ENCODE peak calls at places on chromosomes 11 and 22, in four cellular contexts. D is mucosa of descending colon, H is thyroid gland, F is fibroblast of pulmonary artery. V is an unnamed sample.

GRCh38 chr11:11976476-11977187 is 31.8 kb downstream of the DKK3 start:
- DNase-seq in D (no peak), F (no peak), H (no peak), V (no peak)

GRCh38 chr11:10192036-10192435 is 102.0 kb downstream of the SBF2 start:
- DNase-seq in H (no peak), D (no peak), F (no peak), V (no peak)

GRCh38 chr11:111737180-111737876 is 28.9 kb downstream of the PPP2R1B start:
- DNase-seq in D (no peak), F (no peak), H (no peak), V (no peak)

GRCh38 chr11:85685131-85685819 is 720 bp downstream of the CCDC89 start:
- DNase-seq in F (peak; percentile 65), H (no peak), D (peak; percentile 54), V (no peak)

GRCh38 chr11:60447070-60447469 is 8.6 kb upstream of the MS4A1 start:
- DNase-seq in H (no peak), F (no peak), D (no peak), V (no peak)

GRCh38 chr11:68784653-68785052 is 33.3 kb upstream of the TESMIN start:
- DNase-seq in H (no peak), F (no peak), D (no peak), V (no peak)

GRCh38 chr11:37322333-37323194 is 724.5 kb upstream of the RAG2 start:
- DNase-seq in H (no peak), F (no peak), D (no peak), V (no peak)

GRCh38 chr11:11450744-11451362 is 97.8 kb upstream of the CSNK2A3 start:
- DNase-seq in D (no peak), F (peak; percentile 24), H (no peak), V (no peak)

GRCh38 chr11:113446112-113446511 is 29.1 kb downstream of the DRD2 start:
- DNase-seq in H (no peak), D (no peak), F (peak; percentile 57), V (no peak)

GRCh38 chr11:10459029-10459970 is 4.2 kb downstream of the AMPD3 start:
- DNase-seq in F (peak; percentile 10), H (no peak), D (no peak), V (peak; percentile 59)

GRCh38 chr22:35517769-35518530 is 22.7 kb upstream of the RASD2 start:
- DNase-seq in H (no peak), D (peak; percentile 60), F (no peak), V (peak; percentile 45)

GRCh38 chr11:100574894-100575769 is 112.0 kb upstream of the ARHGAP42 start:
- DNase-seq in F (peak; percentile 61), D (no peak), H (no peak), V (no peak)

GRCh38 chr11:98183034-98183433 is 837.7 kb upstream of the CNTN5 start:
- DNase-seq in D (no peak), F (no peak), H (no peak), V (no peak)

GRCh38 chr11:8081591-8082021 is 595 bp downstream of the TUB start:
- DNase-seq in H (no peak), F (no peak), D (no peak), V (no peak)
- H3K4me3 ChIP-seq in H (peak overlapping the region; percentile 4), F (peak overlapping the region; percentile 49), D (no peak overlapping the region), V (no peak overlapping the region)

GRCh38 chr11:88259431-88259830 is 78.1 kb downstream of the CTSC start:
- DNase-seq in F (no peak), H (no peak), D (no peak), V (no peak)
- TF ChIP-seq CTCF in F (no peak), H (no peak), D (no peak), V (no peak)

DNA sequence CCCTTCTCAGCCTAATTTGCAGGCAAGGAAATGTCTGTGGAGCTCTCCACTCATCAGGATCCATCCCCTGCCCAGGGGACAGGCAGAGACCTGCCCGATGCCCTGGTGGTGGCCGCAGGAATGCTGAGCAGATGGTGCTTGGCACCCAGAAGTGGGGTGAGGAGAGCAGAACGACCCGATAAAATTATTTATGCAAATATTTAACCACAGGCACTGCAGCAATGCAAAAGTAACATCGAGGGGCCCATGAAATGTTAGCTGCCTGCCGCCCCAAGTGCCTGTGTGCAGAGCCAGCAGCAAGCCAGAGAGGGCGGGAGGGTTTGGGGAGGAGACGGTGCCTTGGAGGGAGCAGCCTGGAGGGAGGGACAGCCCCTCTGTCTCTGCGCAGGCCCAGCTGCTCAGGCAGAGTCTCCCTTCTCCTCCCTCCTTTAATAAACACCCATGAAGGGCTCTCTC is 205.5 kb downstream of the CTTN start:
- DNase-seq in F (no peak), D (peak; percentile 23), H (no peak), V (no peak)
- H3K4me3 ChIP-seq in F (no peak overlapping the region), D (no peak overlapping the region), H (no peak overlapping the region), V (no peak overlapping the region)

DNA sequence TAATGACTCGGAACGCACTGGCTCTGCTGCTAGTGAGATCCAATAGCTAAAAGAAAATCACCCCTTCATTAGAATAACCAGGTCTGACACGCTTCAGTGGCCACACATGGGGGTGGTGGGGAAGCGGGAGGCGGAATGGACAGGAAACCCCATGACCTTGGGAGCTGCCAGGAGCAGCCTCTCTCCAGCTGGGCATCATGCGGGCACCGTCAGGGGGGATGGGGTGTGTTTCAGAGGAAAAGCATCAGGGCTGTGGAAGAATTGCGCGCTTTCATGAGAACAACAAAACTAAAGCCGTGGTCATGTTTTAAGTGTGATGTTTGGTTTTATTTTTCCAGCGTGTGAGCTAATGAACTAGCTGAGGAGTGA is 6.1 kb upstream of the MRGPRG start:
- DNase-seq in H (no peak), F (no peak), D (no peak), V (no peak)
- TF ChIP-seq CTCF in H (no peak), F (no peak), D (no peak), V (no peak)

GRCh38 chr11:109733245-109733644 is 311.3 kb downstream of the C11orf87 start:
- DNase-seq in D (no peak), H (no peak), F (peak; percentile 6), V (no peak)
- H3K4me3 ChIP-seq in D (no peak overlapping the region), H (no peak overlapping the region), F (no peak overlapping the region), V (no peak overlapping the region)

DNA sequence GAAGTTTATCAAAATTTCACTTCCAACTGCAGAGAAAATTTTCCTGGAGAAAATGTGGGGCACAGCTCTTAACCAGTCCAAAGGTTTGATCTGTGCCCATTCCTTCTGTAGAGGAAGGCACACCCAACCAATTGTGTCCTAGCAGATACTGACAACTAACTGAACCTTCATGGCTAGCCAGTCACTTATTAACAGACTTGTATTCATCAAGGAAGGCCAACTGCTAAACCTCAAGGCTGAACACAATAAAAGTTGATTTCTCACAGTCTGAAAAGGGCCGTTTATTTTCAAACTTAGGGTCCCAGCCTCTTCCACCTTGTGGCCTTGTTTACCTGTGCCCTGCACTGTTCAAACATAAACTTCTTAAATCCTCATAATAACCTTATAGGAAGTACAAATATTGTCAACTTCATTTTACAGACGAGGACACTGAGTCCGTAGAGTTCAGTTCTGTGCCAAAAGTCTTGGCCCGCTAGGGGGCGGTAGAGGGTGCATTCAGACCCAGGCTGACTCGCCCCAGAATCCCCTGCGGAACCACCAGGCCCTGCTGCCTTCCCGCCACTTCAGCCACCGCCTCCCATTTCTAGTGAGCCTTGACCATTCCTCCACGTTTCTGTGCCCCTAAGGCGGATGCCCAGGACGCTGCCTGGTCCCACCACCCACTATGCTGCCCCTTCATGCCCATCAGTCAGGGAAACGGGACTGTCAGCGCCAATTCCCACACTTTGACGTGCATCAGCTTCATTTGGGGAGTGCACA is 19.3 kb downstream of the SYT13 start:
- DNase-seq in F (no peak), H (no peak), D (peak; percentile 79), V (peak; percentile 19)
- TF ChIP-seq CTCF in F (peak; percentile 17), H (peak; percentile 25), D (peak; percentile 53), V (peak; percentile 44)

DNA sequence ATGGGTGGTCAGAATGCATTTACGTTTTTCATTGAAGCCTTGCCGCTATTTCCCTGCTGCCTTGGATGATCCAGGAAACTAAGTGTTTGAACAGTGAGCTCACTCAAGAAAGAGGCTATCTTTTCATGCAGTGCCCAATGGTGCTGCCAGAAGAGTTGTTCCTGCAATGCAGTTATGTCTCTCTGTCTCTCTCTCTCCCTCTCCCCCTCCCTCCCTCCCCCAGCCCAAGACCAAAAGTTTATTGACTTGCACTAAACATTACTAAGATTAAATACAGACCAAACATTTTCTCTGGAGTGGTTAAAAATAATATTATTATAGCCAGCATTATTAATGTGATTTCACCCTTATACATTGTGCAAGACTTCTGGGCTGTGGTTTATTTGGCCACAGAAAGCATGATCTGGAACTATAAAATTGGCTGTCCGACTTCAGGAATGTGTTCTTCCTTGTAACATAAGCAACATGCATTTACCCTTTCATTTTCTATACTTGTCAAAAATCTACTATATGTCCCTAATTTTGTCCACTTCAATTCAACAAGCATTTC is 6.6 kb upstream of the FUT4 start:
- DNase-seq in F (peak; percentile 64), D (no peak), H (no peak), V (no peak)
- H3K4me3 ChIP-seq in F (no peak overlapping the region), D (no peak overlapping the region), H (no peak overlapping the region), V (no peak overlapping the region)

GRCh38 chr11:61769169-61769920 is 16.9 kb downstream of the MYRF start:
- DNase-seq in F (peak; percentile 46), H (no peak), D (no peak), V (no peak)
- TF ChIP-seq CTCF in F (peak; percentile 29), H (no peak), D (no peak), V (peak; percentile 27)